ENCODE peak calls at places on chromosomes 5 and 9, in nine cellular contexts. Y is stomach, B is prostate gland, Q is GM12878, E is mesendoderm, Z is body of pancreas, J is heart right ventricle, N is iPS DF 6.9, U is colonic mucosa. S is an unnamed sample. For H3K4me1, the result is how much of the 10 kb centered on the place peaks cover.

GRCh38 chr9:70130266-70130665 is 86.6 kb downstream of the MAMDC2 start:
- DNase-seq in Y (no peak), B (no peak), Q (no peak), E (no peak), Z (no peak), J (no peak), N (no peak), U (no peak), S (no peak)

GRCh38 chr5:132293992-132294727 is at the start of gene SLC22A4:
- DNase-seq in Y (peak), B (peak), Q (no peak), E (peak), Z (peak), J (peak), N (no peak), U (peak), S (peak)

GRCh38 chr5:15241216-15241821 is 258.7 kb upstream of the FBXL7 start:
- DNase-seq in Y (no peak), B (no peak), Q (no peak), E (no peak), Z (no peak), J (no peak), N (no peak), U (no peak), S (no peak)

GRCh38 chr5:31193591-31194457 is at the start of gene CDH6:
- DNase-seq in Y (no peak), B (no peak), Q (no peak), E (peak), Z (peak), J (peak), N (peak), U (no peak), S (no peak)

GRCh38 chr5:144352732-144353317 is 182.2 kb downstream of the KCTD16 start:
- DNase-seq in Y (no peak), B (no peak), Q (no peak), E (no peak), Z (peak), J (no peak), N (no peak), U (no peak), S (no peak)

GRCh38 chr9:136943291-136944093 is 1.0 kb downstream of the FBXW5 start:
- DNase-seq in Y (peak), B (no peak), Q (no peak), E (peak), Z (no peak), J (no peak), N (no peak), U (no peak), S (no peak)

GRCh38 chr5:50550274-50550673 is 109.2 kb upstream of the EMB start:
- DNase-seq in Y (no peak), B (no peak), Q (no peak), E (peak), Z (no peak), J (no peak), N (no peak), U (no peak), S (no peak)

GRCh38 chr5:14399054-14399657 is 182.4 kb upstream of the OTULINL start:
- DNase-seq in Y (no peak), B (peak), Q (no peak), E (peak), Z (no peak), J (no peak), N (no peak), U (peak), S (peak)

GRCh38 chr9:89961616-89962341 is 357.0 kb downstream of the GADD45G start:
- DNase-seq in Y (no peak), B (no peak), Q (no peak), E (no peak), Z (no peak), J (no peak), N (no peak), U (no peak), S (no peak)

GRCh38 chr9:108815156-108815555 is 40.6 kb downstream of the ACTL7B start:
- DNase-seq in Y (no peak), B (no peak), Q (no peak), E (peak), Z (no peak), J (no peak), N (no peak), U (no peak), S (no peak)

GRCh38 chr9:92961627-92962302 is 14.4 kb downstream of the FGD3 start:
- DNase-seq in Y (peak), B (no peak), Q (no peak), E (no peak), Z (no peak), J (no peak), N (no peak), U (no peak), S (no peak)

GRCh38 chr5:159669559-159669958 is 246.7 kb upstream of the ADRA1B start:
- DNase-seq in Y (no peak), B (no peak), Q (no peak), E (no peak), Z (no peak), J (no peak), N (no peak), U (no peak), S (no peak)

GRCh38 chr9:87499455-87500015 is 1.9 kb downstream of the DAPK1 start:
- DNase-seq in Y (no peak), B (no peak), Q (no peak), E (no peak), Z (no peak), J (no peak), N (no peak), U (no peak), S (no peak)

GRCh38 chr9:87500894-87501656 is 3.4 kb downstream of the DAPK1 start:
- DNase-seq in Y (no peak), B (no peak), Q (no peak), E (no peak), Z (no peak), J (no peak), N (no peak), U (no peak), S (no peak)

GRCh38 chr9:87498816-87499454 is 1.3 kb downstream of the DAPK1 start:
- DNase-seq in Y (no peak), B (no peak), Q (no peak), E (no peak), Z (no peak), J (no peak), N (no peak), U (no peak), S (no peak)

GRCh38 chr9:87501806-87502205 is 4.1 kb downstream of the DAPK1 start:
- DNase-seq in Y (no peak), B (no peak), Q (no peak), E (no peak), Z (no peak), J (no peak), N (no peak), U (no peak), S (no peak)

GRCh38 chr9:87500491-87500890 is 2.8 kb downstream of the DAPK1 start:
- DNase-seq in Y (no peak), B (no peak), Q (no peak), E (no peak), Z (no peak), J (no peak), N (no peak), U (no peak), S (no peak)
- H3K4me1 ChIP-seq in Y (under half), B (under half), Q (under half), E (under half), Z (half or more), J (under half), N (under half), U (under half), S (under half)

DNA sequence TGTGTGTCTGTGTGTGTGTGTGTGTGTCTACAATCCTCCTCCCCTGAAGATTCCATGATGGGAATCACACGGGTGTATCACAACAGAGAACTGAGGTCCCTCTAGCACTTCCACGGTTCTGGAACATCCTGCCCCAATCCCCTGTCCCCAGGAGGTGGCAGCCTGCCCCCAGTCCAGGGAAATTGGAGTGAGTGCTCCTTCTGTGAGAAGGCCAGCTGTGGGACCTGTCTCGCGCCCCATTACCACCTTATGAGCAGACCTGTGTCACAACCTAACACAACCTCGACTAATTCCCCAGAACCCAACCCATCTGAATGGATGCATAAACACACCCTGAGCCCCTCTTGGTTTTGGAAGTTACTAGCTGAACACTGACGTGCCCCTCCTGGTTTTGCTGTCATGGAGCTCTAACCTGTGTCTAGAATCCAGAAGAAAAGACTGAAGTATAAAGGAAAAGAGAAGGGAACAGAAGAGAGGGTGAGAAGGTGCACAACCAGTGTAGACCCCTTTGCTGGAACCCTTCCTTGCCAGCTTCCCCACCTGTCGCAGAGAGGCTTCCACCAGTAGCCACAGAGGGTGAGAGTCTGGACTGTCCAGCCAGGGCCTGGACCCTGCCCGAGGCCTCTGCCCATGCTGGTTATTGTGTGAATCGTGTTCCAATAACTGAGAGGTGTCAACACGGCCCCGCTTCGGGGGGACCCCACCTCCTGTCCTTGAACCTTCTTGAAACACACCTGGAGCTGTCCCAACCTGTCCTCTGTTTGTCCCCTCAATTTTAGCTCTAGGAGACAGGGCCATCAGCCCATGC is 3.4 kb downstream of the BTNL9 start:
- DNase-seq in Y (no peak), B (no peak), Q (no peak), E (peak), Z (no peak), J (no peak), N (no peak), U (no peak), S (no peak)
- H3K27ac ChIP-seq in Y (peak), B (no peak), Q (no peak), E (no peak), Z (no peak), J (peak), N (no peak), U (no peak), S (no peak)

GRCh38 chr5:137858954-137859353 is 8.7 kb upstream of the MYOT start:
- DNase-seq in Y (no peak), B (no peak), Q (no peak), E (no peak), Z (peak), J (no peak), N (no peak), U (no peak), S (no peak)

GRCh38 chr5:137856916-137857862 is 10.5 kb upstream of the MYOT start:
- DNase-seq in Y (no peak), B (no peak), Q (no peak), E (no peak), Z (no peak), J (no peak), N (no peak), U (no peak), S (no peak)

GRCh38 chr5:137856201-137856600 is 11.5 kb upstream of the MYOT start:
- DNase-seq in Y (no peak), B (no peak), Q (no peak), E (no peak), Z (no peak), J (no peak), N (no peak), U (no peak), S (no peak)

GRCh38 chr5:137862251-137862650 is 5.4 kb upstream of the MYOT start:
- DNase-seq in Y (no peak), B (no peak), Q (no peak), E (no peak), Z (no peak), J (no peak), N (no peak), U (no peak), S (no peak)

DNA sequence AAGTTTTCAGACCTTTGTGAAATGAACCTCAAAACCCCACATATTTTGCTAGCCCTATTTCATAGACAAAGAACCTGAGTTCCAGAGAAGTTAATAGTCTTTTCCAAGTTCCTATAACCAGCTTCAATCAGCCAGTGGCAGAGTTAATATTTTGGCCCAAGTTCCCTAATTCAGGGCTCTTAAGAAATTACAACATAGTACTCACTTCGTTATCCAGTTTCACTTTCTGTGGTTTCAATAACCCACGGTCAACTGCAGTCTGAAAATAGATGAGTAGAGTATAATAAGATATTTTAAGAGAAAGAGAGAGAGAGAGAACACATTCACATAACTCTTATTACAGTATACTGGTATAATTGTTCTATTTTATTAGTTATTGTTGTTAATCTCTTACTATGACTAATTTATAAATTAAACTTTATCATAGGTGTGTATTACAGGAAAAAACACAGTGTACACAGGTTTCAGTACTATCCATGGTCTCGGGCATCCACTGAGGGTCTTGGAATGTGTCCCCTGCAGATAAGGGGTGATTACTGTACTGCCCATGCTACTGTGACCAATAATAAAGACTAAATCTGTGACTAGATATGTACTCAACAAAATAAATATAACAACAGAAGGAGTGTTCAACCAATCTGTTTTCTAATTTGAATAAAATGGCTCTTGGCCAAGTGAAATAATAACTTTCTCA is 9.3 kb upstream of the MYOT start:
- DNase-seq in Y (no peak), B (no peak), Q (peak), E (no peak), Z (peak), J (no peak), N (no peak), U (no peak), S (no peak)
- H3K4me3 ChIP-seq in Y (no peak), B (no peak), Q (no peak), E (no peak), Z (no peak), J (peak), N (no peak), U (no peak), S (peak)

GRCh38 chr5:179187681-179188575 is 127.8 kb downstream of the ZNF354C start:
- DNase-seq in Y (no peak), B (no peak), Q (no peak), E (no peak), Z (no peak), J (no peak), N (no peak), U (no peak), S (no peak)
- H3K4me1 ChIP-seq in Y (under half), B (under half), Q (under half), E (under half), Z (under half), J (under half), N (under half), U (under half), S (under half)

S was measured in CD8-positive, alpha-beta memory T cell.